ENCODE peak calls at places on chromosomes 11 and 22, in six cellular contexts. I, Z, G, O, S and C are unnamed samples.

GRCh38 chr22:34808618-34809017 is 257.3 kb upstream of the ISX start:
- DNase-seq in I (no peak), Z (no peak), G (no peak), O (no peak), S (no peak), C (no peak)

GRCh38 chr11:63770763-63771162 is 2.2 kb upstream of the ZFTA start:
- DNase-seq in I (no peak), Z (no peak), G (no peak), O (no peak), S (no peak), C (no peak)

GRCh38 chr11:60360621-60361020 is 17.7 kb upstream of the MS4A7 start:
- DNase-seq in I (no peak), Z (no peak), G (no peak), O (no peak), S (no peak), C (no peak)

GRCh38 chr11:87101956-87102355 is 64.2 kb downstream of the TMEM135 start:
- DNase-seq in I (no peak), Z (no peak), G (no peak), O (no peak), S (no peak), C (no peak)

GRCh38 chr11:121889931-121890330 is 226.1 kb downstream of the BLID start:
- DNase-seq in I (no peak), Z (no peak), G (no peak), O (no peak), S (peak; percentile 17), C (peak; percentile 39)

GRCh38 chr11:73121692-73122091 is 20.4 kb downstream of the FCHSD2 start:
- DNase-seq in I (no peak), Z (no peak), G (no peak), O (no peak), S (no peak), C (no peak)

GRCh38 chr22:46726066-46726985 is 11.7 kb downstream of the CERK start:
- DNase-seq in I (no peak), Z (peak; percentile 58), G (no peak), O (no peak), S (no peak), C (no peak)

GRCh38 chr11:2072551-2073261 is 66.5 kb downstream of the IGF2 start:
- DNase-seq in I (no peak), Z (no peak), G (no peak), O (peak; percentile 41), S (no peak), C (peak; percentile 27)

GRCh38 chr22:47623056-47623739 is 860.7 kb downstream of the TBC1D22A start:
- DNase-seq in I (peak; percentile 42), Z (no peak), G (no peak), O (peak; percentile 19), S (no peak), C (no peak)

GRCh38 chr11:87398913-87399312 is 361.2 kb downstream of the TMEM135 start:
- DNase-seq in I (peak; percentile 81), Z (peak; percentile 54), G (no peak), O (no peak), S (no peak), C (peak; percentile 4)

GRCh38 chr11:22703040-22703439 is 36.6 kb downstream of the GAS2 start:
- DNase-seq in I (no peak), Z (no peak), G (no peak), O (no peak), S (peak; percentile 59), C (peak; percentile 88)

GRCh38 chr22:19714320-19715252 is at the start of gene SEPTIN5:
- DNase-seq in I (no peak), Z (peak; percentile 50), G (no peak), O (no peak), S (no peak), C (no peak)

GRCh38 chr11:119774180-119774763 is 45.3 kb upstream of the NECTIN1 start:
- DNase-seq in I (no peak), Z (no peak), G (peak; percentile 55), O (no peak), S (peak; percentile 28), C (peak; percentile 44)

GRCh38 chr11:27089746-27090145 is 49.1 kb downstream of the BBOX1 start:
- DNase-seq in I (no peak), Z (no peak), G (no peak), O (no peak), S (no peak), C (no peak)

GRCh38 chr11:113781682-113782081 is 2.1 kb downstream of the CLDN25 start:
- DNase-seq in I (no peak), Z (no peak), G (no peak), O (no peak), S (no peak), C (no peak)

GRCh38 chr11:72584293-72584921 is 89.8 kb downstream of the PDE2A start:
- DNase-seq in I (peak; percentile 84), Z (peak; percentile 83), G (no peak), O (peak; percentile 56), S (no peak), C (peak; percentile 39)

GRCh38 chr11:65262381-65262680 is 569 bp downstream of the POLA2 start:
- DNase-seq in I (peak; percentile 79), Z (no peak), G (no peak), O (no peak), S (no peak), C (no peak)

GRCh38 chr11:127567237-127567932 is 566.8 kb upstream of the KIRREL3 start:
- DNase-seq in I (no peak), Z (no peak), G (no peak), O (no peak), S (no peak), C (no peak)

GRCh38 chr22:49936973-49937757 is 18.7 kb downstream of the CRELD2 start:
- DNase-seq in I (no peak), Z (peak; percentile 73), G (no peak), O (no peak), S (no peak), C (no peak)